ENCODE peak calls at places on chromosomes 16 and 17, in five cellular contexts. One of them, this sample, is unnamed.

GRCh38 chr17:80789356-80789902 is 202.2 kb upstream of the CHMP6 start:
- DNase-seq in mucosa of gallbladder: no peak
- DNase-seq in activated B cell treated with CpG ODN at 0.5 μM for 24 hours: no peak
- DNase-seq in stimulated activated CD4-positive, alpha-beta T cell treated with anti-CD3 and anti-CD28 coated beads, Interleukin-4, amount 100 ng/mL, for 24 hours: peak; percentile 46
- DNase-seq in psoas muscle: no peak
- DNase-seq in this sample: no peak

GRCh38 chr17:77140878-77141767 is at the start of gene SEC14L1:
- DNase-seq in mucosa of gallbladder: no peak
- DNase-seq in stimulated activated CD4-positive, alpha-beta T cell treated with anti-CD3 and anti-CD28 coated beads, Interleukin-4, amount 100 ng/mL, for 24 hours: peak; percentile 26
- DNase-seq in activated B cell treated with CpG ODN at 0.5 μM for 24 hours: peak; percentile 47
- DNase-seq in psoas muscle: peak; percentile 55
- DNase-seq in this sample: peak; percentile 74

GRCh38 chr17:39178516-39178915 is 12.6 kb upstream of the ARL5C start:
- DNase-seq in mucosa of gallbladder: no peak
- DNase-seq in activated B cell treated with CpG ODN at 0.5 μM for 24 hours: no peak
- DNase-seq in stimulated activated CD4-positive, alpha-beta T cell treated with anti-CD3 and anti-CD28 coated beads, Interleukin-4, amount 100 ng/mL, for 24 hours: no peak
- DNase-seq in psoas muscle: no peak
- DNase-seq in this sample: no peak

GRCh38 chr17:16459850-16460550 is 32.0 kb downstream of the LRRC75A start:
- DNase-seq in stimulated activated CD4-positive, alpha-beta T cell treated with anti-CD3 and anti-CD28 coated beads, Interleukin-4, amount 100 ng/mL, for 24 hours: no peak
- DNase-seq in mucosa of gallbladder: no peak
- DNase-seq in psoas muscle: no peak
- DNase-seq in activated B cell treated with CpG ODN at 0.5 μM for 24 hours: no peak
- DNase-seq in this sample: no peak

GRCh38 chr17:55699178-55699865 is 23.3 kb downstream of the TMEM100 start:
- DNase-seq in stimulated activated CD4-positive, alpha-beta T cell treated with anti-CD3 and anti-CD28 coated beads, Interleukin-4, amount 100 ng/mL, for 24 hours: no peak
- DNase-seq in mucosa of gallbladder: no peak
- DNase-seq in activated B cell treated with CpG ODN at 0.5 μM for 24 hours: no peak
- DNase-seq in psoas muscle: no peak
- DNase-seq in this sample: no peak

GRCh38 chr17:48472485-48473281 is 42.7 kb upstream of the SKAP1 start:
- DNase-seq in stimulated activated CD4-positive, alpha-beta T cell treated with anti-CD3 and anti-CD28 coated beads, Interleukin-4, amount 100 ng/mL, for 24 hours: no peak
- DNase-seq in mucosa of gallbladder: no peak
- DNase-seq in psoas muscle: no peak
- DNase-seq in activated B cell treated with CpG ODN at 0.5 μM for 24 hours: no peak
- DNase-seq in this sample: no peak

GRCh38 chr17:35865412-35866355 is 3.0 kb downstream of the HEATR9 start:
- DNase-seq in psoas muscle: no peak
- DNase-seq in activated B cell treated with CpG ODN at 0.5 μM for 24 hours: no peak
- DNase-seq in mucosa of gallbladder: no peak
- DNase-seq in stimulated activated CD4-positive, alpha-beta T cell treated with anti-CD3 and anti-CD28 coated beads, Interleukin-4, amount 100 ng/mL, for 24 hours: no peak
- DNase-seq in this sample: no peak

GRCh38 chr17:61335105-61335844 is 64.4 kb upstream of the TBX2 start:
- DNase-seq in psoas muscle: no peak
- DNase-seq in stimulated activated CD4-positive, alpha-beta T cell treated with anti-CD3 and anti-CD28 coated beads, Interleukin-4, amount 100 ng/mL, for 24 hours: no peak
- DNase-seq in activated B cell treated with CpG ODN at 0.5 μM for 24 hours: no peak
- DNase-seq in mucosa of gallbladder: no peak
- DNase-seq in this sample: no peak

GRCh38 chr17:75447951-75448856 is 8.2 kb upstream of the TMEM94 start:
- DNase-seq in psoas muscle: no peak
- DNase-seq in stimulated activated CD4-positive, alpha-beta T cell treated with anti-CD3 and anti-CD28 coated beads, Interleukin-4, amount 100 ng/mL, for 24 hours: no peak
- DNase-seq in mucosa of gallbladder: no peak
- DNase-seq in activated B cell treated with CpG ODN at 0.5 μM for 24 hours: no peak
- DNase-seq in this sample: no peak

GRCh38 chr16:17512636-17513220 is 42.0 kb upstream of the XYLT1 start:
- DNase-seq in stimulated activated CD4-positive, alpha-beta T cell treated with anti-CD3 and anti-CD28 coated beads, Interleukin-4, amount 100 ng/mL, for 24 hours: no peak
- DNase-seq in mucosa of gallbladder: no peak
- DNase-seq in activated B cell treated with CpG ODN at 0.5 μM for 24 hours: no peak
- DNase-seq in psoas muscle: no peak
- DNase-seq in this sample: no peak

GRCh38 chr17:41710472-41711090 is 1.6 kb upstream of the GAST start:
- DNase-seq in psoas muscle: no peak
- DNase-seq in activated B cell treated with CpG ODN at 0.5 μM for 24 hours: no peak
- DNase-seq in stimulated activated CD4-positive, alpha-beta T cell treated with anti-CD3 and anti-CD28 coated beads, Interleukin-4, amount 100 ng/mL, for 24 hours: peak; percentile 30
- DNase-seq in mucosa of gallbladder: no peak
- DNase-seq in this sample: no peak

GRCh38 chr17:6071528-6072065 is 1.4 kb downstream of the WSCD1 start:
- DNase-seq in psoas muscle: no peak
- DNase-seq in activated B cell treated with CpG ODN at 0.5 μM for 24 hours: no peak
- DNase-seq in stimulated activated CD4-positive, alpha-beta T cell treated with anti-CD3 and anti-CD28 coated beads, Interleukin-4, amount 100 ng/mL, for 24 hours: no peak
- DNase-seq in mucosa of gallbladder: no peak
- DNase-seq in this sample: no peak

GRCh38 chr17:10052414-10052813 is 146.0 kb downstream of the GAS7 start:
- DNase-seq in stimulated activated CD4-positive, alpha-beta T cell treated with anti-CD3 and anti-CD28 coated beads, Interleukin-4, amount 100 ng/mL, for 24 hours: no peak
- DNase-seq in activated B cell treated with CpG ODN at 0.5 μM for 24 hours: peak; percentile 64
- DNase-seq in psoas muscle: no peak
- DNase-seq in mucosa of gallbladder: no peak
- DNase-seq in this sample: no peak

GRCh38 chr17:67867591-67867990 is 42.3 kb downstream of the BPTF start:
- DNase-seq in activated B cell treated with CpG ODN at 0.5 μM for 24 hours: no peak
- DNase-seq in stimulated activated CD4-positive, alpha-beta T cell treated with anti-CD3 and anti-CD28 coated beads, Interleukin-4, amount 100 ng/mL, for 24 hours: no peak
- DNase-seq in mucosa of gallbladder: no peak
- DNase-seq in psoas muscle: no peak
- DNase-seq in this sample: no peak

GRCh38 chr17:80608326-80608725 is 63.7 kb downstream of the RPTOR start:
- DNase-seq in activated B cell treated with CpG ODN at 0.5 μM for 24 hours: no peak
- DNase-seq in psoas muscle: no peak
- DNase-seq in stimulated activated CD4-positive, alpha-beta T cell treated with anti-CD3 and anti-CD28 coated beads, Interleukin-4, amount 100 ng/mL, for 24 hours: no peak
- DNase-seq in mucosa of gallbladder: no peak
- DNase-seq in this sample: no peak

GRCh38 chr17:50272246-50272645 is 2.0 kb upstream of the TMEM92 start:
- DNase-seq in mucosa of gallbladder: no peak
- DNase-seq in activated B cell treated with CpG ODN at 0.5 μM for 24 hours: peak; percentile 10
- DNase-seq in stimulated activated CD4-positive, alpha-beta T cell treated with anti-CD3 and anti-CD28 coated beads, Interleukin-4, amount 100 ng/mL, for 24 hours: no peak
- DNase-seq in psoas muscle: no peak
- DNase-seq in this sample: no peak

GRCh38 chr17:5131146-5131715 is 15.4 kb downstream of the USP6 start:
- DNase-seq in activated B cell treated with CpG ODN at 0.5 μM for 24 hours: no peak
- DNase-seq in psoas muscle: no peak
- DNase-seq in mucosa of gallbladder: peak; percentile 2
- DNase-seq in stimulated activated CD4-positive, alpha-beta T cell treated with anti-CD3 and anti-CD28 coated beads, Interleukin-4, amount 100 ng/mL, for 24 hours: no peak
- DNase-seq in this sample: peak; percentile 7

GRCh38 chr16:66035096-66035495 is 331.4 kb upstream of the CDH5 start:
- DNase-seq in psoas muscle: no peak
- DNase-seq in stimulated activated CD4-positive, alpha-beta T cell treated with anti-CD3 and anti-CD28 coated beads, Interleukin-4, amount 100 ng/mL, for 24 hours: no peak
- DNase-seq in mucosa of gallbladder: peak; percentile 61
- DNase-seq in activated B cell treated with CpG ODN at 0.5 μM for 24 hours: no peak
- DNase-seq in this sample: no peak

GRCh38 chr17:48645639-48646182 is 19.6 kb upstream of the HOXB9 start:
- DNase-seq in stimulated activated CD4-positive, alpha-beta T cell treated with anti-CD3 and anti-CD28 coated beads, Interleukin-4, amount 100 ng/mL, for 24 hours: no peak
- DNase-seq in activated B cell treated with CpG ODN at 0.5 μM for 24 hours: no peak
- DNase-seq in mucosa of gallbladder: no peak
- DNase-seq in psoas muscle: no peak
- DNase-seq in this sample: no peak

GRCh38 chr16:46929378-46930332 is 43.8 kb downstream of the DNAJA2 start:
- DNase-seq in activated B cell treated with CpG ODN at 0.5 μM for 24 hours: peak; percentile 69
- DNase-seq in psoas muscle: peak; percentile 71
- DNase-seq in stimulated activated CD4-positive, alpha-beta T cell treated with anti-CD3 and anti-CD28 coated beads, Interleukin-4, amount 100 ng/mL, for 24 hours: peak; percentile 69
- DNase-seq in mucosa of gallbladder: peak; percentile 65
- DNase-seq in this sample: peak; percentile 73

GRCh38 chr17:8053600-8053999 is 14.7 kb downstream of the ALOX15B start:
- DNase-seq in activated B cell treated with CpG ODN at 0.5 μM for 24 hours: no peak
- DNase-seq in stimulated activated CD4-positive, alpha-beta T cell treated with anti-CD3 and anti-CD28 coated beads, Interleukin-4, amount 100 ng/mL, for 24 hours: no peak
- DNase-seq in mucosa of gallbladder: no peak
- DNase-seq in psoas muscle: no peak
- DNase-seq in this sample: no peak

GRCh38 chr16:54171855-54172537 is 114.6 kb downstream of the IRX3 start:
- DNase-seq in stimulated activated CD4-positive, alpha-beta T cell treated with anti-CD3 and anti-CD28 coated beads, Interleukin-4, amount 100 ng/mL, for 24 hours: no peak
- DNase-seq in mucosa of gallbladder: no peak
- DNase-seq in activated B cell treated with CpG ODN at 0.5 μM for 24 hours: no peak
- DNase-seq in psoas muscle: no peak
- DNase-seq in this sample: no peak

GRCh38 chr16:11273721-11274324 is 394 bp upstream of the PRM3 start:
- DNase-seq in mucosa of gallbladder: no peak
- DNase-seq in stimulated activated CD4-positive, alpha-beta T cell treated with anti-CD3 and anti-CD28 coated beads, Interleukin-4, amount 100 ng/mL, for 24 hours: no peak
- DNase-seq in activated B cell treated with CpG ODN at 0.5 μM for 24 hours: no peak
- DNase-seq in psoas muscle: no peak
- DNase-seq in this sample: no peak

GRCh38 chr17:81277421-81277820 is 17.7 kb downstream of the SLC38A10 start:
- DNase-seq in stimulated activated CD4-positive, alpha-beta T cell treated with anti-CD3 and anti-CD28 coated beads, Interleukin-4, amount 100 ng/mL, for 24 hours: no peak
- DNase-seq in mucosa of gallbladder: peak; percentile 48
- DNase-seq in activated B cell treated with CpG ODN at 0.5 μM for 24 hours: no peak
- DNase-seq in psoas muscle: peak; percentile 51
- DNase-seq in this sample: no peak

GRCh38 chr16:50079741-50080140 is 14.0 kb downstream of the HEATR3 start:
- DNase-seq in psoas muscle: no peak
- DNase-seq in mucosa of gallbladder: no peak
- DNase-seq in stimulated activated CD4-positive, alpha-beta T cell treated with anti-CD3 and anti-CD28 coated beads, Interleukin-4, amount 100 ng/mL, for 24 hours: no peak
- DNase-seq in activated B cell treated with CpG ODN at 0.5 μM for 24 hours: no peak
- DNase-seq in this sample: no peak

GRCh38 chr16:50466170-50466569 is 82.0 kb upstream of the NKD1 start:
- DNase-seq in psoas muscle: no peak
- DNase-seq in activated B cell treated with CpG ODN at 0.5 μM for 24 hours: no peak
- DNase-seq in mucosa of gallbladder: no peak
- DNase-seq in stimulated activated CD4-positive, alpha-beta T cell treated with anti-CD3 and anti-CD28 coated beads, Interleukin-4, amount 100 ng/mL, for 24 hours: no peak
- DNase-seq in this sample: no peak